ENCODE peak calls at places on chromosomes 2 and 18, in nine cellular contexts. P, W, I, U, V, G, H, X and C are unnamed samples.
A peak's percentile ranks its signal among the peaks of the same experiment; 100 is the strongest.

GRCh38 chr2:9780368-9781130 is 62.7 kb upstream of the TAF1B start:
- DNase-seq in G (no peak), H (no peak), V (no peak), U (no peak), X (no peak), I (no peak), W (no peak), P (no peak), C (no peak)

GRCh38 chr18:70643812-70644211 is 355.0 kb downstream of the SOCS6 start:
- DNase-seq in U (no peak), I (no peak), H (no peak), W (no peak), X (no peak), P (no peak), G (no peak), V (no peak), C (no peak)

GRCh38 chr2:2050321-2050905 is 280.7 kb downstream of the MYT1L start:
- DNase-seq in W (no peak), H (no peak), G (peak; percentile 45), P (no peak), U (no peak), I (no peak), X (no peak), V (no peak), C (no peak)

GRCh38 chr2:151277011-151277410 is 12.5 kb downstream of the NMI start:
- DNase-seq in P (no peak), V (no peak), G (no peak), I (no peak), H (no peak), W (no peak), U (no peak), X (no peak), C (no peak)

GRCh38 chr2:238216651-238217184 is 13.2 kb upstream of the ILKAP start:
- DNase-seq in U (no peak), P (no peak), I (no peak), X (no peak), H (no peak), G (peak; percentile 50), V (no peak), W (no peak), C (no peak)

GRCh38 chr2:121748202-121748601 is 7.2 kb upstream of the TSN start:
- DNase-seq in X (peak; percentile 28), I (no peak), H (no peak), W (no peak), V (no peak), U (no peak), G (no peak), P (peak; percentile 30), C (no peak)

GRCh38 chr18:22399949-22400348 is 17.8 kb downstream of the CTAGE1 start:
- DNase-seq in X (peak; percentile 69), G (no peak), W (no peak), P (no peak), V (no peak), I (no peak), H (no peak), U (no peak), C (no peak)

GRCh38 chr18:73461780-73462059 is 593.9 kb upstream of the NETO1 start:
- DNase-seq in W (no peak), V (no peak), X (no peak), I (no peak), U (no peak), G (no peak), P (no peak), H (no peak), C (no peak)

GRCh38 chr2:192070099-192070498 is 124.6 kb downstream of the TMEFF2 start:
- DNase-seq in X (no peak), P (no peak), H (no peak), G (no peak), U (no peak), V (no peak), W (no peak), I (no peak), C (no peak)

GRCh38 chr2:34731274-34731673 is 1132.2 kb upstream of the FAM98A start:
- DNase-seq in P (no peak), X (no peak), I (no peak), G (no peak), W (no peak), U (no peak), V (no peak), H (no peak), C (no peak)

DNA sequence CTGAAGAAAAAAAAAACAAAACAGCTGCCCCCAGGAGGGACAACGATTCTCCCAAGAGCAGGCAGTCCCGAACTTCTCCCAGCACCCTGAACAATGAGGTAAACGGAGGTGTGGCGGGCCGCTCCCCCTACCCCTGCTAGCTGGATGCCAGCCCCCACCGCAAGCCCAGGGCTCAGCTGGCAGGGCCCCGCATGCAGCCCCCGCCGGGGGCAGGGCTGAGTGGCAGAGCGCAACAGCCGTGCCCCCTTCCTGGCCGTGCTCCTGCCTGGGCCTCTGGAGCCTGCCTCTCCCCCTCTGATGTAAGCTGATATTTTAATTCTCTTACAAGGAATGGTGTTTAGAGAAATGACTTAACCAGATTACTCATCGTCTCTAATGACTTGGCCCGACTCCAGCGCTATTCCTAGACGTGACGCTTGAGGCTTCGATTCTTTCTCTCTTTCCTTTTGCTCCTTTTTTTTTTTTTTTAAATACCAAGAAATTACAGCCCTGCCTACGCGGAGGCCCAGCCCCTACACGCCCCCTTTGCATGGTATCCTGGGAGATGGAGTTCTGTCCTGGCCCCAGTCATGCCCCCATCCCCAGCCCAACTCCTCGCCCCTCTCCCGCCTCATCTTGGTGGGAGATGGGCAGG is 4.6 kb upstream of the ARID5A start:
- DNase-seq in H (no peak), P (peak; percentile 82), V (peak; percentile 90), W (peak; percentile 30), G (peak; percentile 24), U (peak; percentile 92), X (peak; percentile 99), I (peak; percentile 94), C (peak; percentile 90)
- H3K27ac ChIP-seq in H (no peak overlapping the region), P (peak overlapping the region; percentile 63), V (peak overlapping the region; percentile 80), W (no peak overlapping the region), G (peak overlapping the region; percentile 83), U (peak overlapping the region; percentile 58), X (peak overlapping the region; percentile 89), I (peak overlapping the region; percentile 100), C (peak overlapping the region; percentile 77)

GRCh38 chr2:96082211-96083063 is 33.9 kb downstream of the ADRA2B start:
- DNase-seq in I (no peak), P (no peak), G (no peak), W (no peak), U (no peak), V (no peak), X (no peak), H (no peak), C (no peak)
- H3K4me3 ChIP-seq in I (no peak overlapping the region), P (no peak overlapping the region), G (no peak overlapping the region), W (no peak overlapping the region), U (no peak overlapping the region), V (no peak overlapping the region), X (no peak overlapping the region), H (no peak overlapping the region), C (no peak overlapping the region)

DNA sequence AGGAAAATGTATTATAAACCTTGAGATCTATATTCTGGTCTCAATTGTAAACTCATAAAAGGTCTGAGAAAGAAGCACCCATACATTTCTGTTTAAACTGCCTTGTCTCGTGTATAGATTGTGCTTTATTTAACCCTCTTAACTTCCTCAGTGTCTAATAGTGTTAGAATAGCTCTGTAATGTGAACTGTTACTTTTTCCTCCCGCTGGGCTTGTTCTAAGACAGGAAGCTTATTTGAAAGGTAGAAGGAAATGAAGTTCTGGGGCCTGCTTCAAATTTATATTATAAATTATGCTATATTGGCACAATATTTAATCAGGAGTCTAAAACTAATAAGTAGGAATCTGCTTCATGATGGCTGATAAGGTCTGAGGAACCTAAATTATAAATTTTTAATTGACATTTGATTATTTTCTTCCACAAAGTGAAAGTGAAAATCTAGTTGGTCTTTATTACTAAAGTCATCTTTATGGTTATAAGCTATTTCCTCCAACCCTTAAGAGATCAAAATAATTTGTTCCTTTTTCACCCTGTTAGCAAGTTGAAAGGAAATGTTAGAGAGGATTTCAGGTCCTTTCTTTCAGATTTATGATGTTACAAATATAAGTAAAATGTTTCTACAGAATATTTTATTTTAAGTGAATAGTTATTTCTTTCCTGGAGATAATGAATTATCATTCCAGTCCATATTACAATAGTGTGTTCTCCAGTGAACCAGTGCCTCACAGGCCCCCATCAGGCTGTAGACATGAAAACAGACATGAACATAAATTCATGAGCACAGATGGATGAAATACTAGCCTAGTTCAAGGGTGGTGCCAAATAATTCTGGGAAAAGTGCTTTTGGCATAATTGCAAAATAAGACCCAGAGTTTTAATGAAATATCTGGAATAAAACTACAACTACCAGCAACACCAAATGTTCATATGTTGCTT is 7.9 kb downstream of the MFSD6 start:
- DNase-seq in W (no peak), I (no peak), V (peak; percentile 30), U (no peak), P (no peak), H (no peak), G (no peak), X (no peak), C (no peak)
- H3K27ac ChIP-seq in W (no peak overlapping the region), I (no peak overlapping the region), V (peak overlapping the region; percentile 74), U (no peak overlapping the region), P (no peak overlapping the region), H (no peak overlapping the region), G (peak overlapping the region; percentile 27), X (no peak overlapping the region), C (no peak overlapping the region)

DNA sequence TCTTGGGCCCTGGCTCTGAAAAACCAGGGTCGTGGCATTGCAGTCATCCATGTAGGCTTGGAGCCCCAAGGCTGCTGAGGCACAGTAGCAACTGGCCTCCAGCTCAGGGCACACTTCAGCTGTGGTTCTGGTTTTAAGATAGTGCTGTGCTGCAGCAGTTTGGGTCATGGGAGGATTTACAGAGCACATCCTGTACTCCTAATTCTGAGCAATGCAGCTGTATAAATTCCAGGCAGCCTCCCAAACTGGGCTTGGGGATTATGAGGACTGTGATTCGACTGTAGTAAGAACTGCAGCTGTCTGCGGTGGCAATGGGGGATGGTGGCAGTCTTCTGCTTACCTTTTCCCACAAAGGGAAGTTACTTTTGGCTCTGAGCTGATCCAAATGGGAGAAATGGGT is 536.3 kb upstream of the GCFC2 start:
- DNase-seq in X (no peak), I (no peak), W (no peak), U (no peak), P (no peak), G (no peak), H (no peak), V (no peak), C (no peak)
- H3K4me3 ChIP-seq in X (no peak overlapping the region), I (no peak overlapping the region), W (no peak overlapping the region), U (no peak overlapping the region), P (no peak overlapping the region), G (no peak overlapping the region), H (no peak overlapping the region), V (no peak overlapping the region), C (no peak overlapping the region)

GRCh38 chr2:235939471-235939870 is 228.7 kb downstream of the GBX2 start:
- DNase-seq in X (no peak), P (no peak), G (no peak), V (no peak), I (no peak), U (no peak), H (no peak), W (no peak), C (no peak)
- H3K27ac ChIP-seq in X (no peak overlapping the region), P (no peak overlapping the region), G (peak overlapping the region; percentile 4), V (no peak overlapping the region), I (no peak overlapping the region), U (no peak overlapping the region), H (no peak overlapping the region), W (no peak overlapping the region), C (no peak overlapping the region)

GRCh38 chr2:112834379-112835014 is 2.1 kb downstream of the IL1B start:
- DNase-seq in P (no peak), W (no peak), X (peak; percentile 28), G (no peak), H (no peak), I (no peak), V (no peak), U (peak; percentile 66), C (no peak)
- H3K4me3 ChIP-seq in P (no peak overlapping the region), W (no peak overlapping the region), X (no peak overlapping the region), G (no peak overlapping the region), H (no peak overlapping the region), I (no peak overlapping the region), V (no peak overlapping the region), U (no peak overlapping the region), C (no peak overlapping the region)